ENCODE peak calls at places on chromosomes 6 and 20, in six cellular contexts. G is activated naive CD8-positive, alpha-beta T cell treated with anti-CD3 and anti-CD28 coated beads, Interleukin-2, amount 50 U/mL, for 24 hours; A is stimulated activated naive B cell treated with anti-CD40 and anti-IgM and Interleukin-4, amounts not matched to agents 10 μg/mL and 1 μg/mL and 100 μg/mL, for 72 hours; C is CD4-positive, alpha-beta T cell; E is activated T-cell treated with anti-CD3 and anti-CD28 coated beads, Interleukin-2, amount 50 U/mL, for 72 hours; X is mucosa of descending colon. V is an unnamed sample.

GRCh38 chr20:63007722-63008488 is 1.1 kb upstream of the BHLHE23 start:
- ATAC-seq in G (no peak), A (no peak), C (no peak), E (no peak), X (no peak), V (no peak)

GRCh38 chr20:1171461-1172093 is 13.2 kb downstream of the TMEM74B start:
- ATAC-seq in G (no peak), A (no peak), C (no peak), E (no peak), X (peak), V (no peak)

GRCh38 chr6:115740907-115741306 is 319.8 kb downstream of the FRK start:
- ATAC-seq in G (no peak), A (no peak), C (no peak), E (no peak), X (no peak), V (no peak)

GRCh38 chr6:7813704-7814103 is 87.8 kb downstream of the BMP6 start:
- ATAC-seq in G (no peak), A (no peak), C (no peak), E (no peak), X (no peak), V (no peak)

GRCh38 chr20:347317-347639 is 367 bp downstream of the NRSN2 start:
- ATAC-seq in G (no peak), A (peak), C (no peak), E (no peak), X (no peak), V (no peak)

GRCh38 chr20:20562507-20562906 is 149.9 kb downstream of the RALGAPA2 start:
- ATAC-seq in G (no peak), A (no peak), C (no peak), E (no peak), X (no peak), V (no peak)

GRCh38 chr6:14841901-14842421 is 403.9 kb upstream of the JARID2 start:
- ATAC-seq in G (no peak), A (no peak), C (no peak), E (no peak), X (peak), V (peak)

GRCh38 chr6:158766621-158767435 is 52.3 kb downstream of the EZR start:
- ATAC-seq in G (peak), A (no peak), C (no peak), E (peak), X (no peak), V (peak)

GRCh38 chr6:149109397-149110070 is 208.0 kb upstream of the TAB2 start:
- ATAC-seq in G (no peak), A (peak), C (no peak), E (no peak), X (no peak), V (no peak)

GRCh38 chr6:133623065-133623464 is 265.8 kb upstream of the TCF21 start:
- ATAC-seq in G (no peak), A (no peak), C (no peak), E (no peak), X (no peak), V (no peak)

GRCh38 chr6:111591901-111592461 is 13.7 kb downstream of the TRAF3IP2 start:
- ATAC-seq in G (no peak), A (no peak), C (no peak), E (no peak), X (no peak), V (no peak)

GRCh38 chr6:20584100-20584731 is 50.0 kb downstream of the CDKAL1 start:
- ATAC-seq in G (no peak), A (no peak), C (no peak), E (peak), X (no peak), V (peak)

GRCh38 chr20:63835031-63835858 is 4.2 kb upstream of the ZBTB46 start:
- ATAC-seq in G (no peak), A (no peak), C (no peak), E (no peak), X (peak), V (no peak)

GRCh38 chr20:36040571-36040970 is 72.2 kb downstream of the CNBD2 start:
- ATAC-seq in G (no peak), A (peak), C (no peak), E (no peak), X (no peak), V (no peak)

GRCh38 chr6:83226517-83226916 is 33.4 kb downstream of the RWDD2A start:
- ATAC-seq in G (no peak), A (no peak), C (no peak), E (no peak), X (no peak), V (no peak)

GRCh38 chr20:59564171-59564570 is 40.2 kb upstream of the PHACTR3 start:
- ATAC-seq in G (no peak), A (no peak), C (no peak), E (no peak), X (no peak), V (no peak)

GRCh38 chr6:44476849-44477248 is 89.3 kb downstream of the CDC5L start:
- ATAC-seq in G (no peak), A (no peak), C (no peak), E (no peak), X (no peak), V (no peak)

GRCh38 chr20:62355527-62356142 is 11.5 kb downstream of the LAMA5 start:
- ATAC-seq in G (no peak), A (no peak), C (no peak), E (no peak), X (peak), V (no peak)

GRCh38 chr20:58102744-58103516 is 125.5 kb downstream of the ANKRD60 start:
- ATAC-seq in G (peak), A (no peak), C (no peak), E (peak), X (no peak), V (peak)

GRCh38 chr6:134097114-134097707 is 44.8 kb upstream of the SLC2A12 start:
- ATAC-seq in G (no peak), A (peak), C (peak), E (no peak), X (peak), V (no peak)

GRCh38 chr6:150068173-150068785 is 642 bp downstream of the ULBP3 start:
- ATAC-seq in G (no peak), A (peak), C (no peak), E (peak), X (no peak), V (peak)

GRCh38 chr6:158474961-158475343 is 84.9 kb upstream of the TMEM181 start:
- ATAC-seq in G (no peak), A (no peak), C (no peak), E (no peak), X (peak), V (no peak)

GRCh38 chr6:73644941-73645591 is 8.7 kb downstream of the SLC17A5 start:
- ATAC-seq in G (no peak), A (peak), C (no peak), E (peak), X (no peak), V (peak)

GRCh38 chr6:30885999-30886896 is 1.9 kb downstream of the DDR1 start:
- ATAC-seq in G (peak), A (no peak), C (peak), E (peak), X (peak), V (peak)

GRCh38 chr6:135522975-135523692 is 25.6 kb upstream of the AHI1 start:
- ATAC-seq in G (no peak), A (no peak), C (no peak), E (peak), X (peak), V (no peak)

GRCh38 chr20:39049148-39049547 is 87.0 kb downstream of the DHX35 start:
- ATAC-seq in G (no peak), A (no peak), C (no peak), E (no peak), X (no peak), V (no peak)

GRCh38 chr20:58568441-58568931 is 53.3 kb upstream of the APCDD1L start:
- ATAC-seq in G (no peak), A (no peak), C (no peak), E (no peak), X (no peak), V (no peak)